ENCODE peak calls at places on chromosomes 11 and 22, in six cellular contexts. T is psoas muscle, H is upper lobe of right lung, R is OCI-LY7, B is uterus, U is fibroblast of mammary gland. Y is an unnamed sample.

GRCh38 chr22:30803679-30804078 is 109.0 kb downstream of the OSBP2 start:
- DNase-seq in R (no peak), U (no peak), T (no peak), H (no peak), B (no peak), Y (no peak)

GRCh38 chr22:25942126-25942988 is 200.4 kb downstream of the MYO18B start:
- DNase-seq in R (no peak), U (no peak), B (no peak), H (no peak), T (no peak), Y (no peak)

GRCh38 chr11:66068923-66069714 is 953 bp upstream of the PACS1 start:
- DNase-seq in H (no peak), B (no peak), R (peak; percentile 68), U (peak; percentile 64), T (peak; percentile 59), Y (peak; percentile 64)

GRCh38 chr11:38795027-38795426 is 2197.0 kb upstream of the RAG2 start:
- DNase-seq in H (no peak), B (no peak), T (no peak), R (no peak), U (no peak), Y (no peak)

GRCh38 chr11:9757809-9758675 is 94.2 kb downstream of the SWAP70 start:
- DNase-seq in B (peak; percentile 88), H (peak; percentile 96), T (peak; percentile 89), U (peak; percentile 68), R (peak; percentile 92), Y (peak; percentile 97)

GRCh38 chr22:45268167-45268957 is 16.4 kb upstream of the UPK3A start:
- DNase-seq in H (no peak), R (no peak), U (no peak), T (peak; percentile 30), B (peak; percentile 40), Y (no peak)

GRCh38 chr22:28021998-28022660 is 103.1 kb upstream of the PITPNB start:
- DNase-seq in T (no peak), H (peak; percentile 52), U (no peak), R (no peak), B (no peak), Y (peak; percentile 9)

GRCh38 chr11:128412847-128413791 is 174.2 kb downstream of the ETS1 start:
- DNase-seq in H (no peak), B (no peak), R (no peak), U (no peak), T (no peak), Y (no peak)

GRCh38 chr11:114233755-114234154 is 62.4 kb upstream of the NNMT start:
- DNase-seq in T (no peak), H (no peak), R (no peak), U (peak; percentile 26), B (no peak), Y (no peak)

GRCh38 chr22:48975886-48976285 is 851.8 kb downstream of the BRD1 start:
- DNase-seq in U (no peak), H (no peak), T (no peak), B (no peak), R (no peak), Y (no peak)

GRCh38 chr11:64186205-64187165 is 514 bp downstream of the STIP1 start:
- DNase-seq in B (no peak), T (no peak), U (no peak), R (peak; percentile 40), H (no peak), Y (no peak)

GRCh38 chr11:122661182-122661945 is 5.8 kb downstream of the UBASH3B start:
- DNase-seq in H (no peak), R (no peak), B (no peak), U (no peak), T (no peak), Y (no peak)

GRCh38 chr11:114685097-114685496 is 6.8 kb downstream of the NXPE2 start:
- DNase-seq in U (no peak), T (no peak), R (no peak), H (no peak), B (no peak), Y (no peak)

GRCh38 chr11:40190294-40190693 is 1269.2 kb downstream of the LRRC4C start:
- DNase-seq in R (no peak), H (no peak), B (no peak), U (no peak), T (no peak), Y (no peak)

GRCh38 chr22:26174280-26174679 is 5.0 kb downstream of the SEZ6L start:
- DNase-seq in U (no peak), R (no peak), B (no peak), T (no peak), H (no peak), Y (no peak)

GRCh38 chr11:111310723-111311122 is 12.4 kb downstream of the POU2AF3 start:
- DNase-seq in H (no peak), R (no peak), T (no peak), U (no peak), B (no peak), Y (no peak)

GRCh38 chr22:47043835-47044721 is 281.6 kb downstream of the TBC1D22A start:
- DNase-seq in H (peak; percentile 66), U (peak; percentile 14), T (no peak), R (no peak), B (no peak), Y (no peak)

GRCh38 chr11:14443642-14444041 is 56.0 kb downstream of the COPB1 start:
- DNase-seq in B (no peak), U (peak; percentile 60), R (no peak), T (no peak), H (no peak), Y (no peak)

GRCh38 chr22:20532256-20532993 is 25.0 kb downstream of the MED15 start:
- DNase-seq in U (no peak), T (no peak), H (no peak), B (no peak), R (no peak), Y (no peak)

GRCh38 chr11:20337526-20338154 is 25.9 kb upstream of the HTATIP2 start:
- DNase-seq in H (no peak), R (peak; percentile 4), U (peak; percentile 40), T (no peak), B (no peak), Y (peak; percentile 40)

GRCh38 chr11:65478411-65479183 is 20.2 kb upstream of the MALAT1 start:
- DNase-seq in B (peak; percentile 85), H (peak; percentile 80), R (no peak), U (peak; percentile 87), T (peak; percentile 76), Y (peak; percentile 11)

GRCh38 chr22:30857103-30857502 is 111.5 kb downstream of the MORC2 start:
- DNase-seq in R (no peak), U (no peak), H (no peak), T (no peak), B (no peak), Y (no peak)

GRCh38 chr11:85182437-85183109 is 444.6 kb downstream of the DLG2 start:
- DNase-seq in B (no peak), T (no peak), R (peak; percentile 49), U (peak; percentile 45), H (no peak), Y (peak; percentile 11)

DNA sequence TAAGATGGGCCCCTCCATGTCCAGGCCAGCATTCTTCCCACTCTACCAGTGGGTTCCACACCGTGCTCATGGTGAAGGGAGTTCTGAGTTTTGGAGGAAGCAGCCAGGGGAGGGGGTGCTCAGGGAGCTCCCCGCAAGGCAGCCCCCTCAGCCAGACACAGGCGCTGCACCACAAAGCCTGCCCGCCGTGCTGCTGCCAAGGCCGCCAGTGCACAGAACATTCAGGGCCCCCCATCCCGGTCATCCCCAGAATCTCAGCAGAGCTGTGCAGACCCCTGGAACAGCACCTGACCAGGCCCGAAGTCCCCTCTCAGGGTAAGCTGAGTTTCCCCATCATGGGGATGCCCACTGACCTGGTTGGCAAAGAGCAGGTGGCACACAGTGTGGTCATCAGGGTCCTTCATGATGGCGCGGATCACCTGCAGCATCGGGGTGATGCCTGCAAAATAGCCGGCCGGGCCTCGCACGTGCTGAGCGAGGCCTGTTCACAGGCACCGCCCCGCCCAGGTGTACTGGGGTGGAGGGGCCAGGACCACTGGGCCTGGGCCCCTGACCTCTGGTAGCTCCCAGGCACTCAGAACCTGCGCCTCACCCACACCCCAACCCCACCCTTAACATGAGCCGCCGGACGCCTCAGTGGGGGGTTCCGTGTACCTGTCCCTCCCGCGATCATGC is 12.4 kb upstream of the POLDIP3 start:
- DNase-seq in U (no peak), T (no peak), B (no peak), R (no peak), H (no peak), Y (no peak)
- TF ChIP-seq CTCF in U (no peak), T (no peak), B (no peak), R (no peak), H (no peak), Y (no peak)

GRCh38 chr11:68113986-68114385 is 7.2 kb downstream of the CHKA start:
- DNase-seq in H (no peak), B (no peak), R (no peak), U (peak; percentile 37), T (no peak), Y (no peak)
- TF ChIP-seq CTCF in H (no peak), B (no peak), R (no peak), U (peak; percentile 15), T (no peak), Y (no peak)

GRCh38 chr22:23856721-23857605 is 712 bp upstream of the SLC2A11 start:
- DNase-seq in B (no peak), H (peak; percentile 77), R (peak; percentile 47), T (peak; percentile 55), U (peak; percentile 29), Y (no peak)
- TF ChIP-seq CTCF in B (no peak), H (no peak), R (no peak), T (no peak), U (no peak), Y (no peak)

GRCh38 chr11:17351171-17351509 is 460 bp upstream of the NCR3LG1 start:
- DNase-seq in B (no peak), T (no peak), R (no peak), H (no peak), U (no peak), Y (no peak)
- TF ChIP-seq CTCF in B (no peak), T (no peak), R (peak; percentile 55), H (no peak), U (peak; percentile 29), Y (no peak)

DNA sequence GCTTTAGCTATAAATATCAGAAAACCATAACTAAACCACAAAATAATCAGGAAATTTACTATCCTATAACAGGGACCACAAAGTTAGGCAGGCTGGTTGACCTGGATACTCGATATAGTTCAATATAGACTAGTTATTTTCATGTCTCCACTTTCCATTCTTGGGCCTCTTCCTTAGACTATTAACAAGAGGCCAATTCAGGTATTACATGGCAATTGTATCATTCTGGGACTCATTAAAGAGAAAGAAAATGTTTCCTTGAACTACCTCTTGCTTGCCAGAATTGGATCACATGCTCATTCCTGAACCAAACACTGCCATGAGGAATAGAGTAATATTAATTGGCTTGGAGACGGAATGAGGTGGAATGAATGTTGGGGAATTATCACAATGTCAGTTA is 76.0 kb downstream of the EIF3M start:
- DNase-seq in R (no peak), H (no peak), T (no peak), B (no peak), U (peak; percentile 6), Y (no peak)
- TF ChIP-seq CTCF in R (no peak), H (no peak), T (no peak), B (no peak), U (no peak), Y (no peak)

DNA sequence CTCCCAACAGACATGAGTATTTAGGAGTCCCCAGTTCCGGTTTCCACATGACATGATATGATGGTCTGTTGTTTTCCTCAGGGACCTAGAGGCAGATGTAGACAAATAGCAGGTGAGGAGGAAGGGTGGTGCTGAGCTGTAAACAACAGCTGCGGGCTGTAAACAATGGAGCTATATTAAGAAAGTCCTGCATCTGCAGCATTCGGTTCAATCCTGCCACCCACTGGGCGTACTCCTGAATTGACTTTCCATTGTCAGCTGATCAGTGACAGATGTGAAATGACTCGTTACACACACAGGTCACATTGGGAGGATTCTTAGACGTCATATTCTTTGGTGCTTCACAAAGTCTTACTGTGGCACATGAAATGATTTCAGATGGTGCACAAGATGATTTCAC is 26.8 kb upstream of the RAG1 start:
- DNase-seq in B (no peak), H (no peak), U (peak; percentile 73), T (peak; percentile 14), R (peak; percentile 48), Y (peak; percentile 59)
- TF ChIP-seq CTCF in B (peak; percentile 4), H (peak; percentile 32), U (peak; percentile 46), T (peak; percentile 38), R (peak; percentile 60), Y (peak; percentile 43)

Y was measured in GM13976.